ENCODE peak calls at places on chromosomes 13 and 19, in four cellular contexts. N, X, L and S are unnamed samples. For H3K4me1, the result is how much of the 10 kb centered on the place peaks cover.

GRCh38 chr13:109744512-109745051 is 41.8 kb downstream of the IRS2 start:
- DNase-seq in X (peak), N (peak), L (no peak), S (peak)

GRCh38 chr13:114043421-114044053 is 69.7 kb upstream of the C13orf46 start:
- DNase-seq in X (peak), N (peak), L (peak), S (no peak)

GRCh38 chr13:42814868-42815267 is 33.5 kb downstream of the FAM216B start:
- DNase-seq in X (no peak), L (no peak), N (no peak), S (no peak)

GRCh38 chr13:45879666-45880065 is 28.1 kb upstream of the SIAH3 start:
- DNase-seq in X (no peak), N (peak), L (no peak), S (no peak)

GRCh38 chr19:34350161-34350561 is 14.8 kb upstream of the GPI start:
- DNase-seq in X (no peak), N (no peak), L (peak), S (no peak)

GRCh38 chr19:14138576-14139265 is 2.3 kb upstream of the ASF1B start:
- DNase-seq in L (no peak), X (no peak), N (no peak), S (no peak)

GRCh38 chr13:46403851-46404731 is 17.0 kb upstream of the RUBCNL start:
- DNase-seq in X (no peak), L (no peak), N (no peak), S (no peak)

GRCh38 chr13:42894765-42895181 is 97.3 kb downstream of the EPSTI1 start:
- DNase-seq in L (no peak), X (no peak), N (peak), S (no peak)

GRCh38 chr13:43272866-43273265 is 249.5 kb downstream of the DNAJC15 start:
- DNase-seq in L (no peak), X (no peak), N (no peak), S (no peak)

GRCh38 chr19:10553087-10553667 is 9.5 kb downstream of the ATG4D start:
- DNase-seq in N (no peak), L (no peak), X (no peak), S (no peak)

GRCh38 chr19:2494084-2494446 is 18.1 kb downstream of the GADD45B start:
- DNase-seq in X (peak), N (no peak), L (no peak), S (no peak)

GRCh38 chr19:17156947-17157302 is 58.2 kb upstream of the USE1 start:
- DNase-seq in X (no peak), L (no peak), N (no peak), S (no peak)

GRCh38 chr19:50046649-50047503 is 21.1 kb downstream of the ZNF473 start:
- DNase-seq in L (peak), N (peak), X (no peak), S (no peak)

GRCh38 chr19:38733493-38734175 is 10.6 kb downstream of the CAPN12 start:
- DNase-seq in L (no peak), N (peak), X (peak), S (peak)

GRCh38 chr13:91347996-91348905 is 764 bp downstream of the MIR17HG start:
- DNase-seq in X (peak), L (peak), N (peak), S (peak)

GRCh38 chr19:34662919-34663318 is 14.0 kb downstream of the SCGB2B2 start:
- DNase-seq in L (peak), X (no peak), N (no peak), S (no peak)

GRCh38 chr13:88086577-88086976 is 415.4 kb downstream of the SLITRK5 start:
- DNase-seq in L (no peak), X (no peak), N (no peak), S (no peak)

GRCh38 chr19:35211545-35212230 is 16.9 kb downstream of the FAM187B start:
- DNase-seq in N (peak), X (no peak), L (peak), S (peak)

DNA sequence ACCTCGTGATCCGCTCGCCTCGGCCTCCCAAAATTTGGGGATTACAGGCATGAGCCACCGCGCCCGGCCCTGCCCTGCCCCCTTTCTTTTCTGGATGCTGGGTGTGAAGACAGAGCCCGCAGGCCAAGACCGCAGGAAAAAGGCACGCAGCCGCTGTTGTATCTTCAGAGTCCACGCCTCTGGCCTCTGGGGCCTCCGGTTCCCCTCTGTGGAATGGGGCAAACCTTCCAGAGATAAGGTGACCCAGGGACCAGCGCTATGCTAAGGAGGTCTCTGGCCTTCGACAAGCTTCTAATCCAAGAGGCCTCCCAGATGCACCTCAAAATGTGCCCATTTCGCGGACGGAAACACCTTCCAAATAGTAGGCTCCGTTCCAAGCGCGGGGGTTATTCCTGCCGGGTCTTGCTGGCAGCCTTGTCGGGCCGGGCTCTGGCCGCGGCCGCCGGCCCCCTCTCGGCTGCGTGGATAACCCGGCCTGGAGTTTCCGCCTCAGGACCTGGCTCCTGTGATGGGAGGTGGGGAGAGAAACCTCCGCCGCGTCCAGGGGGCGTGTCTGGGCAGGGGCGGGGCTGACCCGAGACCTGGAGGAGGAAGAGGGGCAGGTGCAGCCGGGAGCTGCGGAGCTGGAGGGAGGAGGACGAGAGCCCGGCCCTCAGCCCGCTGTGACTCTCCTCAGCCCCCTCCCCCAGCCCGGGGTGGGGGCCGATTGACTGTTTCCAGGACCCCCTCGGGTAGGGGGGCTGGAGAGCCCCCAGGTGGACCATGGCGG is 13.1 kb downstream of the TJP3 start:
- DNase-seq in N (peak), X (peak), L (peak), S (peak)
- H3K4me1 ChIP-seq in N (under half), X (under half), L (under half), S (under half)

GRCh38 chr13:101453784-101454201 is 1.3 kb downstream of the ITGBL1 start:
- DNase-seq in X (peak), L (no peak), N (no peak), S (peak)

GRCh38 chr13:101457176-101457575 is 4.7 kb downstream of the ITGBL1 start:
- DNase-seq in N (no peak), X (no peak), L (no peak), S (no peak)

GRCh38 chr13:101454767-101455166 is 2.3 kb downstream of the ITGBL1 start:
- DNase-seq in L (no peak), X (no peak), N (no peak), S (no peak)

GRCh38 chr13:101452519-101453485 is at the start of gene ITGBL1:
- DNase-seq in X (peak), N (no peak), L (no peak), S (peak)

GRCh38 chr13:101455863-101456262 is 3.4 kb downstream of the ITGBL1 start:
- DNase-seq in L (no peak), N (no peak), X (peak), S (no peak)
- H3K4me3 ChIP-seq in L (no peak), N (no peak), X (peak), S (no peak)

GRCh38 chr13:40193290-40194203 is 472.9 kb downstream of the FOXO1 start:
- DNase-seq in X (no peak), N (peak), L (no peak), S (no peak)
- H3K27ac ChIP-seq in X (no peak), N (peak), L (no peak), S (peak)

DNA sequence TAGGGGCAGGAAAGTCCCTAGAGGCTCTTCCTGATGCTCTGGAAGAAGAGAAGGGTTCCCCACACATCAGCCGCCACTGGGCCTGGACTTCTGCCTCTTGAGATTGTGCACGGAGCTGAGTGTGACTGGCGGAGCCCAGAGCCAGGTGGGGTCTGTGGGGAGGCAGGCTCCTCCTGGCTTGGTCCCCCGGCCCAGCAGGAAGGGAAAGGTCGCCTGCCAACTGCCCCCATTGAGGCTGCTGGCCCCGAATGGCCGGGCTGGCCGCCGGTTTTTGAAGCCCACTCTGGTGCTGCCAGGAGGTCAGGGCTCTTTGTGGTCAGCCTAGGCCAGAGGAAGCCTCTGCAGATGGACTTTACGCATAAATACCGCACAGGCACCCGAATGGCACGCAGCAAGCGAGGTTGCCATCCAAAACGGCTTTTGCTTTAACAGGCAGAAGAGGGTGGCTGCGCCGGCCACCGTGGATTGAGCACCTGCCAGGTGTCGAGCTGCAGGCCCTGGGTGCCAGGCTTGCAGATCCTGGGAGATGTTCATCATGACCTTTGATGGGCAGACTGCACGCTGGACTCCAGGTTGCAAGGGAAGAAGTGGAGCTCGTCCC is 5.0 kb downstream of the DAZAP1 start:
- DNase-seq in X (no peak), L (no peak), N (no peak), S (no peak)
- H3K4me1 ChIP-seq in X (under half), L (half or more), N (half or more), S (half or more)

GRCh38 chr19:522726-523125 is 8.8 kb upstream of the CDC34 start:
- DNase-seq in L (no peak), N (no peak), X (no peak), S (no peak)

GRCh38 chr19:519449-519865 is 12.1 kb upstream of the CDC34 start:
- DNase-seq in X (no peak), L (no peak), N (no peak), S (no peak)

GRCh38 chr19:525029-525428 is 6.5 kb upstream of the CDC34 start:
- DNase-seq in X (no peak), N (no peak), L (no peak), S (peak)

GRCh38 chr19:525857-526419 is 5.6 kb upstream of the CDC34 start:
- DNase-seq in N (no peak), L (no peak), X (no peak), S (no peak)

DNA sequence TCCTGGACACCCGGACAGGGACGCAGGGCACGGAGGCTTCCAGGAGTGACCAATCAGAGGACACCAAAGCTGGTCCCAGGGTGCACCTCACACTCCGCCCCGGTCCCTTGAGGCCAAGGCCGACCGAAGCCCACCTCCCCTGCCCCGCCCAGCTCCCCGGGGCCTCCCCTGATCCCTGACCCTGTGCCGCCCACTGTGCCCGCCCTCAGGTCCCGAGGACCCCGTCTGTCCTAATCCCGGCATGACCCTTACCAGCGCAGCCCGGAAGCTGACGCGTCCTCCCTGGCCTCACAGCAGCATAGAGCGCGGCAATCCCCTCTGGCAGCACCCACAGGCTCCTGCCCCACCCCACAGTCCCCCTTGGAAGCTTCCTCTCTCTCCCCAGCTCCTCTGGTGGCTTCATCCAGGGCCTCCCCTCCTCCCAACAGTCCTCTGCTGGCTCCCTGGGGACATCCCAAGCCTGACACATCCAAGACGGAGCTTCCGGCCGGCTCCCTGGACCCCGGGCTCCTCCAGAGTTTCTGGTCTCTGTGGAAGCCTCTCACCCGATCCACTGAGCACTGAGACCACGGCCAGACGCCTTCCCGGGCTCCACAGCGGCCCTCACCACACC is 7.4 kb upstream of the CDC34 start:
- DNase-seq in X (peak), L (no peak), N (no peak), S (peak)
- H3K4me3 ChIP-seq in X (no peak), L (no peak), N (peak), S (no peak)

GRCh38 chr13:40801255-40802217 is 12.1 kb downstream of the SLC25A15 start:
- DNase-seq in N (no peak), L (no peak), X (no peak), S (no peak)
- H3K27ac ChIP-seq in N (no peak), L (no peak), X (no peak), S (no peak)

DNA sequence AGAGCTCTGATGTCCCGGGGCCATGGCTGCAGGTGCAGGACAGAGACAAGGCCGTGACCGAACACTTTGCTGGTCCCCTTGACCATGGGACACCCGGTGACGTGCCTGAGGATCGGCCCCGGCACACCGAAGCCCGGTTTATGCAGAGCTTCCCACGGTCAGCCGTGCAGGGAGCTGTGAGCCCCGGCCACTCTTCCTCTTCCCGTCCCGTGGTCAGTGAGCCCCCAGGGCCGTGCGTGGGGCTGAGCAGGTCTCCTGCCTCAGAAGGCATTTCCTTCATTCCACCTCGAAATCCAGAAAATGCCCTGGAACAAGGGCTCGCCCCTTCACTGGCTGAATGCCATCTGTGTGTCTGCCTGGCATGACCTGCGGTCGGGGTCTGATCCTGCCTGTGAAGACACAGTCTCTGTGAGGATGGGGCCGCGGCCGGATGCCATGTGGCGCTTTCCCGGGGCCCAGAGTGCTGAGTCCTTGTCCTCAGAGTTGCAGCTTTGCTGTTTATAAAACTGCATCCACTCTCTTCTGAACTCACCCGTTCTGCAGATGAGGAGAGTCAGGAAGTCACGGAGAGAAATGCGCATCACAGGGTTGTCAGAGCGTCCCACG is 16.9 kb downstream of the MCF2L start:
- DNase-seq in X (no peak), N (no peak), L (no peak), S (no peak)
- H3K4me1 ChIP-seq in X (under half), N (under half), L (under half), S (under half)